ENCODE peak calls at places on chromosomes 6 and 20, in eight cellular contexts. O is lower lobe of right lung; J is fibroblast of villous mesenchyme; G is GM04504; R is stimulated activated CD4-positive, alpha-beta T cell treated with anti-CD3 and anti-CD28 coated beads, Interleukin-12 subunit alpha, Interleukin-12 subunit beta, amount 100 ng/mL, for 4 hours; I is naive thymus-derived CD4-positive, alpha-beta T cell; Z is BJ; K is naive B cell. V is an unnamed sample.

GRCh38 chr20:13355386-13355785 is 134.3 kb downstream of the ISM1 start:
- DNase-seq in O (no peak), J (peak; percentile 37), G (no peak), R (no peak), I (no peak), Z (no peak), K (no peak), V (no peak)

GRCh38 chr6:26251354-26252081 is 113.5 kb upstream of the BTN3A2 start:
- DNase-seq in O (peak; percentile 67), J (peak; percentile 95), G (no peak), R (no peak), I (peak; percentile 71), Z (peak; percentile 88), K (peak; percentile 69), V (peak; percentile 30)

GRCh38 chr6:70289299-70289698 is 13.6 kb downstream of the COL9A1 start:
- DNase-seq in O (no peak), J (no peak), G (no peak), R (no peak), I (no peak), Z (no peak), K (no peak), V (no peak)

GRCh38 chr20:22977047-22977785 is 57.9 kb upstream of the SSTR4 start:
- DNase-seq in O (no peak), J (no peak), G (no peak), R (no peak), I (no peak), Z (no peak), K (no peak), V (no peak)

GRCh38 chr20:61373055-61373399 is 121.0 kb downstream of the CDH4 start:
- DNase-seq in O (no peak), J (no peak), G (no peak), R (no peak), I (no peak), Z (no peak), K (no peak), V (no peak)

GRCh38 chr6:23587582-23587981 is 538.4 kb upstream of the NRSN1 start:
- DNase-seq in O (no peak), J (no peak), G (no peak), R (no peak), I (no peak), Z (no peak), K (no peak), V (no peak)

GRCh38 chr6:43469947-43470346 is 7.4 kb upstream of the TJAP1 start:
- DNase-seq in O (no peak), J (no peak), G (no peak), R (no peak), I (no peak), Z (no peak), K (no peak), V (no peak)

GRCh38 chr20:53829706-53830521 is 236.3 kb upstream of the ZNF217 start:
- DNase-seq in O (no peak), J (peak; percentile 74), G (peak; percentile 67), R (no peak), I (no peak), Z (peak; percentile 84), K (peak; percentile 55), V (no peak)

GRCh38 chr20:10349118-10349517 is 84.9 kb downstream of the MKKS start:
- DNase-seq in O (no peak), J (no peak), G (no peak), R (no peak), I (no peak), Z (no peak), K (no peak), V (no peak)

GRCh38 chr20:23404196-23404595 is 17.1 kb downstream of the NAPB start:
- DNase-seq in O (no peak), J (no peak), G (no peak), R (no peak), I (no peak), Z (no peak), K (no peak), V (no peak)

V was measured in progenitor cell of endocrine pancreas.